ENCODE peak calls at places on chromosomes 7 and 10, in four cellular contexts. L, H, M and Z are unnamed samples.

GRCh38 chr7:4479367-4480039 is 202.6 kb upstream of the FOXK1 start:
- DNase-seq in L (no peak), M (peak; percentile 55), H (no peak), Z (peak; percentile 37)

GRCh38 chr7:77759294-77759889 is 38.8 kb downstream of the TMEM60 start:
- DNase-seq in M (peak; percentile 37), L (no peak), H (peak; percentile 56), Z (peak; percentile 43)

GRCh38 chr7:66050337-66050957 is 25.2 kb upstream of the ASL start:
- DNase-seq in L (no peak), M (no peak), H (no peak), Z (no peak)

GRCh38 chr10:22429981-22430421 is 84.7 kb downstream of the SPAG6 start:
- DNase-seq in H (no peak), M (no peak), L (no peak), Z (no peak)

GRCh38 chr10:121532465-121532864 is 65.8 kb downstream of the FGFR2 start:
- DNase-seq in L (no peak), M (no peak), H (no peak), Z (no peak)

GRCh38 chr10:98267069-98267893 is 713 bp downstream of the LOXL4 start:
- DNase-seq in L (no peak), H (no peak), M (no peak), Z (no peak)

GRCh38 chr10:122494833-122495232 is 33.5 kb downstream of the HTRA1 start:
- DNase-seq in M (no peak), H (no peak), L (peak; percentile 58), Z (no peak)

GRCh38 chr10:75643944-75644820 is 212.8 kb downstream of the LRMDA start:
- DNase-seq in H (no peak), L (no peak), M (no peak), Z (no peak)

GRCh38 chr10:73838827-73839226 is 27.4 kb upstream of the NDST2 start:
- DNase-seq in H (no peak), L (no peak), M (no peak), Z (no peak)

GRCh38 chr7:119733480-119733879 is 539.5 kb upstream of the KCND2 start:
- DNase-seq in M (no peak), H (no peak), L (no peak), Z (no peak)

GRCh38 chr7:50723888-50724287 is 58.8 kb downstream of the GRB10 start:
- DNase-seq in M (no peak), H (no peak), L (no peak), Z (no peak)

GRCh38 chr7:96596120-96596826 is 113.4 kb downstream of the SEM1 start:
- DNase-seq in M (no peak), H (no peak), L (no peak), Z (no peak)

GRCh38 chr7:134513169-134513752 is 14.1 kb upstream of the AKR1B10 start:
- DNase-seq in H (peak; percentile 2), L (no peak), M (peak; percentile 18), Z (peak; percentile 48)

GRCh38 chr7:85489498-85489897 is 302.6 kb upstream of the SEMA3D start:
- DNase-seq in L (peak; percentile 91), M (no peak), H (no peak), Z (no peak)